ENCODE peak calls at places on chromosomes 6 and 20, in eight cellular contexts. One of them, this sample, is unnamed.
A peak's percentile ranks its signal among the peaks of the same experiment; 100 is the strongest.

GRCh38 chr6:139520321-139520768 is 145.9 kb upstream of the CITED2 start:
- DNase-seq in GM23338: no peak
- DNase-seq in HepG2: no peak
- DNase-seq in activated naive CD4-positive, alpha-beta T cell: no peak
- DNase-seq in M059J: peak; percentile 61
- DNase-seq in upper lobe of right lung: no peak
- DNase-seq in CD4-positive, CD25-positive, alpha-beta regulatory T cell: no peak
- DNase-seq in GM04504: no peak
- DNase-seq in this sample: no peak

GRCh38 chr20:2101057-2101934 is at the start of gene STK35:
- DNase-seq in GM23338: peak; percentile 81
- DNase-seq in HepG2: no peak
- DNase-seq in activated naive CD4-positive, alpha-beta T cell: peak; percentile 72
- DNase-seq in M059J: no peak
- DNase-seq in upper lobe of right lung: no peak
- DNase-seq in CD4-positive, CD25-positive, alpha-beta regulatory T cell: peak; percentile 78
- DNase-seq in GM04504: no peak
- DNase-seq in this sample: peak; percentile 70

GRCh38 chr6:42281570-42281969 is 63.9 kb upstream of the MRPS10 start:
- DNase-seq in GM23338: no peak
- DNase-seq in HepG2: no peak
- DNase-seq in activated naive CD4-positive, alpha-beta T cell: no peak
- DNase-seq in M059J: no peak
- DNase-seq in upper lobe of right lung: no peak
- DNase-seq in CD4-positive, CD25-positive, alpha-beta regulatory T cell: peak; percentile 30
- DNase-seq in GM04504: no peak
- DNase-seq in this sample: no peak

GRCh38 chr6:4028051-4028450 is 50.9 kb downstream of the FAM217A start:
- DNase-seq in GM23338: no peak
- DNase-seq in HepG2: no peak
- DNase-seq in activated naive CD4-positive, alpha-beta T cell: no peak
- DNase-seq in M059J: no peak
- DNase-seq in upper lobe of right lung: no peak
- DNase-seq in CD4-positive, CD25-positive, alpha-beta regulatory T cell: no peak
- DNase-seq in GM04504: no peak
- DNase-seq in this sample: no peak

GRCh38 chr6:37511910-37512399 is 12.3 kb upstream of the CCDC167 start:
- DNase-seq in GM23338: no peak
- DNase-seq in HepG2: no peak
- DNase-seq in activated naive CD4-positive, alpha-beta T cell: no peak
- DNase-seq in M059J: no peak
- DNase-seq in upper lobe of right lung: no peak
- DNase-seq in CD4-positive, CD25-positive, alpha-beta regulatory T cell: no peak
- DNase-seq in GM04504: no peak
- DNase-seq in this sample: no peak

GRCh38 chr6:45574013-45574412 is 196.3 kb upstream of the SUPT3H start:
- DNase-seq in GM23338: no peak
- DNase-seq in HepG2: peak; percentile 53
- DNase-seq in activated naive CD4-positive, alpha-beta T cell: no peak
- DNase-seq in M059J: no peak
- DNase-seq in upper lobe of right lung: no peak
- DNase-seq in CD4-positive, CD25-positive, alpha-beta regulatory T cell: no peak
- DNase-seq in GM04504: no peak
- DNase-seq in this sample: no peak

GRCh38 chr6:149545258-149545753 is 537 bp downstream of the PPIL4 start:
- DNase-seq in GM23338: peak; percentile 64
- DNase-seq in HepG2: peak; percentile 75
- DNase-seq in activated naive CD4-positive, alpha-beta T cell: no peak
- DNase-seq in M059J: peak; percentile 79
- DNase-seq in upper lobe of right lung: peak; percentile 64
- DNase-seq in CD4-positive, CD25-positive, alpha-beta regulatory T cell: peak; percentile 79
- DNase-seq in GM04504: no peak
- DNase-seq in this sample: peak; percentile 43

GRCh38 chr6:79307321-79308036 is 73.0 kb upstream of the HMGN3 start:
- DNase-seq in GM23338: no peak
- DNase-seq in HepG2: peak; percentile 18
- DNase-seq in activated naive CD4-positive, alpha-beta T cell: no peak
- DNase-seq in M059J: peak; percentile 25
- DNase-seq in upper lobe of right lung: no peak
- DNase-seq in CD4-positive, CD25-positive, alpha-beta regulatory T cell: no peak
- DNase-seq in GM04504: no peak
- DNase-seq in this sample: no peak

GRCh38 chr20:53943522-53944291 is 126.7 kb downstream of the BCAS1 start:
- DNase-seq in GM23338: peak; percentile 50
- DNase-seq in HepG2: peak; percentile 34
- DNase-seq in activated naive CD4-positive, alpha-beta T cell: no peak
- DNase-seq in M059J: peak; percentile 50
- DNase-seq in upper lobe of right lung: no peak
- DNase-seq in CD4-positive, CD25-positive, alpha-beta regulatory T cell: peak; percentile 61
- DNase-seq in GM04504: no peak
- DNase-seq in this sample: peak; percentile 35

GRCh38 chr6:148501178-148501590 is 158.5 kb downstream of the SASH1 start:
- DNase-seq in GM23338: no peak
- DNase-seq in HepG2: no peak
- DNase-seq in activated naive CD4-positive, alpha-beta T cell: no peak
- DNase-seq in M059J: peak; percentile 99
- DNase-seq in upper lobe of right lung: no peak
- DNase-seq in CD4-positive, CD25-positive, alpha-beta regulatory T cell: no peak
- DNase-seq in GM04504: peak; percentile 95
- DNase-seq in this sample: peak; percentile 28

GRCh38 chr20:35192071-35192872 is 20.4 kb downstream of the PROCR start:
- DNase-seq in GM23338: peak; percentile 14
- DNase-seq in HepG2: no peak
- DNase-seq in activated naive CD4-positive, alpha-beta T cell: no peak
- DNase-seq in M059J: no peak
- DNase-seq in upper lobe of right lung: no peak
- DNase-seq in CD4-positive, CD25-positive, alpha-beta regulatory T cell: no peak
- DNase-seq in GM04504: no peak
- DNase-seq in this sample: no peak

GRCh38 chr6:87944541-87944954 is 103.1 kb upstream of the SPACA1 start:
- DNase-seq in GM23338: peak; percentile 31
- DNase-seq in HepG2: peak; percentile 71
- DNase-seq in activated naive CD4-positive, alpha-beta T cell: no peak
- DNase-seq in M059J: peak; percentile 66
- DNase-seq in upper lobe of right lung: peak; percentile 70
- DNase-seq in CD4-positive, CD25-positive, alpha-beta regulatory T cell: no peak
- DNase-seq in GM04504: peak; percentile 35
- DNase-seq in this sample: peak; percentile 54

GRCh38 chr6:7761047-7761446 is 35.1 kb downstream of the BMP6 start:
- DNase-seq in GM23338: no peak
- DNase-seq in HepG2: no peak
- DNase-seq in activated naive CD4-positive, alpha-beta T cell: no peak
- DNase-seq in M059J: peak; percentile 12
- DNase-seq in upper lobe of right lung: no peak
- DNase-seq in CD4-positive, CD25-positive, alpha-beta regulatory T cell: no peak
- DNase-seq in GM04504: no peak
- DNase-seq in this sample: no peak

GRCh38 chr20:51955756-51956155 is 153.4 kb upstream of the SALL4 start:
- DNase-seq in GM23338: no peak
- DNase-seq in HepG2: no peak
- DNase-seq in activated naive CD4-positive, alpha-beta T cell: no peak
- DNase-seq in M059J: peak; percentile 67
- DNase-seq in upper lobe of right lung: no peak
- DNase-seq in CD4-positive, CD25-positive, alpha-beta regulatory T cell: no peak
- DNase-seq in GM04504: peak; percentile 10
- DNase-seq in this sample: no peak

GRCh38 chr6:163460307-163460782 is 45.8 kb downstream of the QKI start:
- DNase-seq in GM23338: no peak
- DNase-seq in HepG2: no peak
- DNase-seq in activated naive CD4-positive, alpha-beta T cell: no peak
- DNase-seq in M059J: peak; percentile 58
- DNase-seq in upper lobe of right lung: no peak
- DNase-seq in CD4-positive, CD25-positive, alpha-beta regulatory T cell: peak; percentile 88
- DNase-seq in GM04504: peak; percentile 24
- DNase-seq in this sample: no peak

GRCh38 chr20:58776109-58776508 is 74.6 kb downstream of the GNAS-AS1 start:
- DNase-seq in GM23338: no peak
- DNase-seq in HepG2: no peak
- DNase-seq in activated naive CD4-positive, alpha-beta T cell: no peak
- DNase-seq in M059J: no peak
- DNase-seq in upper lobe of right lung: no peak
- DNase-seq in CD4-positive, CD25-positive, alpha-beta regulatory T cell: no peak
- DNase-seq in GM04504: no peak
- DNase-seq in this sample: no peak

GRCh38 chr6:10112871-10113584 is 301.8 kb downstream of the TFAP2A start:
- DNase-seq in GM23338: peak; percentile 76
- DNase-seq in HepG2: no peak
- DNase-seq in activated naive CD4-positive, alpha-beta T cell: no peak
- DNase-seq in M059J: no peak
- DNase-seq in upper lobe of right lung: no peak
- DNase-seq in CD4-positive, CD25-positive, alpha-beta regulatory T cell: no peak
- DNase-seq in GM04504: no peak
- DNase-seq in this sample: no peak

GRCh38 chr20:17806739-17807441 is 107.1 kb downstream of the BANF2 start:
- DNase-seq in GM23338: peak; percentile 71
- DNase-seq in HepG2: no peak
- DNase-seq in activated naive CD4-positive, alpha-beta T cell: no peak
- DNase-seq in M059J: no peak
- DNase-seq in upper lobe of right lung: no peak
- DNase-seq in CD4-positive, CD25-positive, alpha-beta regulatory T cell: no peak
- DNase-seq in GM04504: peak; percentile 50
- DNase-seq in this sample: no peak

GRCh38 chr6:31293343-31293742 is 21.5 kb upstream of the HLA-C start:
- DNase-seq in GM23338: peak; percentile 74
- DNase-seq in HepG2: peak; percentile 32
- DNase-seq in activated naive CD4-positive, alpha-beta T cell: no peak
- DNase-seq in M059J: peak; percentile 54
- DNase-seq in upper lobe of right lung: no peak
- DNase-seq in CD4-positive, CD25-positive, alpha-beta regulatory T cell: no peak
- DNase-seq in GM04504: no peak
- DNase-seq in this sample: peak; percentile 31

GRCh38 chr20:57900226-57900905 is 190.6 kb upstream of the PMEPA1 start:
- DNase-seq in GM23338: no peak
- DNase-seq in HepG2: no peak
- DNase-seq in activated naive CD4-positive, alpha-beta T cell: no peak
- DNase-seq in M059J: peak; percentile 71
- DNase-seq in upper lobe of right lung: no peak
- DNase-seq in CD4-positive, CD25-positive, alpha-beta regulatory T cell: no peak
- DNase-seq in GM04504: no peak
- DNase-seq in this sample: no peak